ENCODE peak calls at places on chromosomes 2 and 18, in seven cellular contexts. One of them, this sample, is unnamed.

GRCh38 chr2:216339456-216340279 is 32.6 kb downstream of the MARCHF4 start:
- DNase-seq in GM12865: no peak
- DNase-seq in left lung: no peak
- DNase-seq in GM13976: no peak
- DNase-seq in bronchial epithelial cell: peak; percentile 43
- DNase-seq in GM23338: peak; percentile 96
- DNase-seq in GM13977: no peak
- DNase-seq in this sample: no peak

GRCh38 chr2:165874445-165875039 is 79.0 kb downstream of the TTC21B start:
- DNase-seq in GM13977: peak; percentile 52
- DNase-seq in GM23338: peak; percentile 88
- DNase-seq in left lung: no peak
- DNase-seq in bronchial epithelial cell: peak; percentile 75
- DNase-seq in GM13976: peak; percentile 50
- DNase-seq in GM12865: peak; percentile 79
- DNase-seq in this sample: no peak

GRCh38 chr2:5125017-5125730 is 567.0 kb upstream of the SOX11 start:
- DNase-seq in GM23338: peak; percentile 44
- DNase-seq in bronchial epithelial cell: no peak
- DNase-seq in GM13976: no peak
- DNase-seq in GM13977: no peak
- DNase-seq in GM12865: no peak
- DNase-seq in left lung: no peak
- DNase-seq in this sample: no peak

GRCh38 chr18:67519582-67519981 is 3.1 kb upstream of the DSEL start:
- DNase-seq in left lung: no peak
- DNase-seq in GM13976: no peak
- DNase-seq in GM23338: no peak
- DNase-seq in GM12865: no peak
- DNase-seq in bronchial epithelial cell: peak; percentile 16
- DNase-seq in GM13977: no peak
- DNase-seq in this sample: no peak

GRCh38 chr2:70746076-70746475 is 21.9 kb downstream of the ADD2 start:
- DNase-seq in GM23338: no peak
- DNase-seq in bronchial epithelial cell: no peak
- DNase-seq in GM13977: no peak
- DNase-seq in GM13976: no peak
- DNase-seq in left lung: no peak
- DNase-seq in GM12865: no peak
- DNase-seq in this sample: no peak

GRCh38 chr2:219947575-219947974 is 320.1 kb downstream of the SLC4A3 start:
- DNase-seq in GM12865: no peak
- DNase-seq in GM13976: no peak
- DNase-seq in GM13977: no peak
- DNase-seq in left lung: no peak
- DNase-seq in GM23338: no peak
- DNase-seq in bronchial epithelial cell: no peak
- DNase-seq in this sample: no peak

GRCh38 chr18:13217971-13218375 is 587 bp upstream of the LDLRAD4 start:
- DNase-seq in GM13976: peak; percentile 52
- DNase-seq in GM23338: peak; percentile 48
- DNase-seq in GM13977: peak; percentile 42
- DNase-seq in bronchial epithelial cell: no peak
- DNase-seq in left lung: no peak
- DNase-seq in GM12865: no peak
- DNase-seq in this sample: no peak

GRCh38 chr2:54000122-54000521 is 29.3 kb upstream of the PSME4 start:
- DNase-seq in bronchial epithelial cell: no peak
- DNase-seq in GM13977: no peak
- DNase-seq in GM12865: no peak
- DNase-seq in GM13976: no peak
- DNase-seq in GM23338: no peak
- DNase-seq in left lung: no peak
- DNase-seq in this sample: no peak

GRCh38 chr2:170170281-170171035 is 7.5 kb upstream of the MYO3B start:
- DNase-seq in GM23338: peak; percentile 10
- DNase-seq in GM13976: no peak
- DNase-seq in bronchial epithelial cell: no peak
- DNase-seq in GM12865: no peak
- DNase-seq in left lung: no peak
- DNase-seq in GM13977: no peak
- DNase-seq in this sample: no peak

GRCh38 chr18:35162995-35163394 is 77.8 kb upstream of the ZNF397 start:
- DNase-seq in left lung: no peak
- DNase-seq in GM13976: no peak
- DNase-seq in GM13977: no peak
- DNase-seq in GM23338: no peak
- DNase-seq in GM12865: no peak
- DNase-seq in bronchial epithelial cell: peak; percentile 48
- DNase-seq in this sample: no peak

GRCh38 chr18:5630057-5630765 is 86.4 kb upstream of the EPB41L3 start:
- DNase-seq in GM12865: peak; percentile 49
- DNase-seq in GM13977: peak; percentile 74
- DNase-seq in left lung: peak; percentile 84
- DNase-seq in GM13976: peak; percentile 68
- DNase-seq in bronchial epithelial cell: peak; percentile 13
- DNase-seq in GM23338: peak; percentile 91
- DNase-seq in this sample: peak; percentile 86

GRCh38 chr2:43218550-43219382 is 7.6 kb downstream of the ZFP36L2 start:
- DNase-seq in GM23338: peak; percentile 74
- DNase-seq in bronchial epithelial cell: peak; percentile 70
- DNase-seq in GM12865: peak; percentile 87
- DNase-seq in GM13976: peak; percentile 67
- DNase-seq in left lung: peak; percentile 78
- DNase-seq in GM13977: peak; percentile 53
- DNase-seq in this sample: no peak
- TF ChIP-seq CTCF in GM23338: no peak
- TF ChIP-seq CTCF in bronchial epithelial cell: peak; percentile 5
- TF ChIP-seq CTCF in GM12865: no peak
- TF ChIP-seq CTCF in GM13976: no peak
- TF ChIP-seq CTCF in left lung: no peak
- TF ChIP-seq CTCF in GM13977: no peak
- TF ChIP-seq CTCF in this sample: no peak

GRCh38 chr18:76937597-76937996 is 115.2 kb downstream of the ZNF236 start:
- DNase-seq in left lung: no peak
- DNase-seq in GM13976: no peak
- DNase-seq in GM23338: no peak
- DNase-seq in GM13977: no peak
- DNase-seq in GM12865: no peak
- DNase-seq in bronchial epithelial cell: no peak
- DNase-seq in this sample: no peak
- TF ChIP-seq CTCF in left lung: no peak
- TF ChIP-seq CTCF in GM13976: no peak
- TF ChIP-seq CTCF in GM23338: no peak
- TF ChIP-seq CTCF in GM13977: no peak
- TF ChIP-seq CTCF in GM12865: no peak
- TF ChIP-seq CTCF in bronchial epithelial cell: no peak
- TF ChIP-seq CTCF in this sample: no peak

GRCh38 chr2:1553671-1554295 is 140.5 kb downstream of the TPO start:
- DNase-seq in GM13977: no peak
- DNase-seq in bronchial epithelial cell: peak; percentile 60
- DNase-seq in GM12865: no peak
- DNase-seq in GM23338: peak; percentile 50
- DNase-seq in left lung: peak; percentile 32
- DNase-seq in GM13976: no peak
- DNase-seq in this sample: no peak
- TF ChIP-seq CTCF in GM13977: no peak
- TF ChIP-seq CTCF in bronchial epithelial cell: no peak
- TF ChIP-seq CTCF in GM12865: no peak
- TF ChIP-seq CTCF in GM23338: peak; percentile 47
- TF ChIP-seq CTCF in left lung: no peak
- TF ChIP-seq CTCF in GM13976: no peak
- TF ChIP-seq CTCF in this sample: peak; percentile 48

GRCh38 chr2:15531095-15531854 is 29.9 kb downstream of the NBAS start:
- DNase-seq in GM12865: no peak
- DNase-seq in GM13976: no peak
- DNase-seq in GM13977: no peak
- DNase-seq in left lung: no peak
- DNase-seq in bronchial epithelial cell: no peak
- DNase-seq in GM23338: no peak
- DNase-seq in this sample: no peak

GRCh38 chr2:15532996-15533395 is 28.1 kb downstream of the NBAS start:
- DNase-seq in GM13976: no peak
- DNase-seq in GM12865: no peak
- DNase-seq in GM23338: no peak
- DNase-seq in bronchial epithelial cell: no peak
- DNase-seq in left lung: no peak
- DNase-seq in GM13977: no peak
- DNase-seq in this sample: no peak

GRCh38 chr2:15521782-15522181 is 39.4 kb downstream of the NBAS start:
- DNase-seq in GM13977: no peak
- DNase-seq in GM13976: no peak
- DNase-seq in left lung: no peak
- DNase-seq in bronchial epithelial cell: no peak
- DNase-seq in GM23338: no peak
- DNase-seq in GM12865: no peak
- DNase-seq in this sample: no peak

GRCh38 chr2:15527074-15527739 is 33.9 kb downstream of the NBAS start:
- DNase-seq in GM13977: no peak
- DNase-seq in left lung: no peak
- DNase-seq in bronchial epithelial cell: no peak
- DNase-seq in GM13976: no peak
- DNase-seq in GM23338: peak; percentile 51
- DNase-seq in GM12865: peak; percentile 3
- DNase-seq in this sample: no peak
- TF ChIP-seq CTCF in GM13977: no peak
- TF ChIP-seq CTCF in left lung: no peak
- TF ChIP-seq CTCF in bronchial epithelial cell: no peak
- TF ChIP-seq CTCF in GM13976: no peak
- TF ChIP-seq CTCF in GM23338: peak; percentile 71
- TF ChIP-seq CTCF in GM12865: no peak
- TF ChIP-seq CTCF in this sample: no peak